ENCODE peak calls at places on chromosomes 6 and 20, in ten cellular contexts. G is OCI-M1, J is iris pigment epithelial cell, Y is GOT3, B is kidney glomerular epithelial cell, I is Daoy, F is GM20000, Z is kidney, S is GDM1, P is hypothalamus. E is an unnamed sample.

GRCh38 chr6:91088976-91089375 is 502.1 kb upstream of the MAP3K7 start:
- DNase-seq in G (no peak), J (no peak), Y (no peak), B (no peak), I (no peak), F (no peak), Z (no peak), S (no peak), P (no peak), E (no peak)

GRCh38 chr6:37371158-37372083 is 17.6 kb downstream of the RNF8 start:
- DNase-seq in G (no peak), J (no peak), Y (no peak), B (no peak), I (no peak), F (no peak), Z (no peak), S (no peak), P (no peak), E (no peak)

GRCh38 chr20:31560900-31561598 is 44.0 kb upstream of the ID1 start:
- DNase-seq in G (no peak), J (peak; percentile 97), Y (peak; percentile 73), B (peak; percentile 95), I (peak; percentile 92), F (no peak), Z (no peak), S (no peak), P (peak; percentile 13), E (peak; percentile 61)

GRCh38 chr6:22306741-22307466 is 10.1 kb upstream of the PRL start:
- DNase-seq in G (no peak), J (no peak), Y (no peak), B (no peak), I (no peak), F (no peak), Z (no peak), S (no peak), P (no peak), E (no peak)

GRCh38 chr20:9600562-9600961 is 86.2 kb downstream of the LAMP5 start:
- DNase-seq in G (no peak), J (no peak), Y (no peak), B (no peak), I (no peak), F (no peak), Z (no peak), S (no peak), P (no peak), E (no peak)

GRCh38 chr6:155038104-155038503 is 43.0 kb downstream of the TIAM2 start:
- DNase-seq in G (no peak), J (no peak), Y (no peak), B (no peak), I (no peak), F (no peak), Z (no peak), S (no peak), P (no peak), E (no peak)

GRCh38 chr6:5569491-5569890 is 308.2 kb downstream of the FARS2 start:
- DNase-seq in G (no peak), J (peak; percentile 74), Y (no peak), B (no peak), I (peak; percentile 7), F (no peak), Z (no peak), S (no peak), P (no peak), E (no peak)

GRCh38 chr6:33147807-33148666 is 44.2 kb downstream of the COL11A2 start:
- DNase-seq in G (peak; percentile 68), J (peak; percentile 52), Y (no peak), B (peak; percentile 58), I (peak; percentile 39), F (no peak), Z (no peak), S (no peak), P (peak; percentile 5), E (no peak)

GRCh38 chr6:113755449-113756289 is 101.5 kb upstream of the MARCKS start:
- DNase-seq in G (no peak), J (no peak), Y (no peak), B (no peak), I (no peak), F (peak; percentile 64), Z (no peak), S (no peak), P (no peak), E (no peak)

GRCh38 chr6:36822506-36823269 is 16.6 kb downstream of the CPNE5 start:
- DNase-seq in G (no peak), J (no peak), Y (no peak), B (no peak), I (no peak), F (no peak), Z (no peak), S (no peak), P (no peak), E (no peak)

GRCh38 chr6:37698264-37699137 is 818 bp upstream of the MDGA1 start:
- DNase-seq in G (peak; percentile 57), J (peak; percentile 38), Y (peak; percentile 14), B (peak; percentile 57), I (peak; percentile 64), F (peak; percentile 67), Z (no peak), S (no peak), P (no peak), E (no peak)

GRCh38 chr6:26020983-26021349 is 58.4 kb downstream of the TRIM38 start:
- DNase-seq in G (no peak), J (peak; percentile 80), Y (peak; percentile 35), B (peak; percentile 83), I (peak; percentile 73), F (no peak), Z (peak; percentile 89), S (no peak), P (peak; percentile 16), E (no peak)

GRCh38 chr6:29943053-29943966 is 978 bp downstream of the HLA-A start:
- DNase-seq in G (peak; percentile 42), J (no peak), Y (no peak), B (no peak), I (peak; percentile 17), F (no peak), Z (peak; percentile 75), S (no peak), P (no peak), E (no peak)

GRCh38 chr6:44569931-44570385 is 182.5 kb downstream of the CDC5L start:
- DNase-seq in G (peak; percentile 65), J (no peak), Y (no peak), B (no peak), I (no peak), F (no peak), Z (peak; percentile 78), S (peak; percentile 62), P (peak; percentile 38), E (no peak)

GRCh38 chr6:133983099-133983939 is 30.3 kb downstream of the TBPL1 start:
- DNase-seq in G (peak; percentile 98), J (peak; percentile 78), Y (no peak), B (no peak), I (peak; percentile 91), F (no peak), Z (peak; percentile 75), S (peak; percentile 71), P (no peak), E (no peak)

GRCh38 chr6:30935018-30935417 is 3.0 kb upstream of the SFTA2 start:
- DNase-seq in G (peak; percentile 30), J (peak; percentile 59), Y (no peak), B (no peak), I (no peak), F (no peak), Z (no peak), S (no peak), P (no peak), E (no peak)

GRCh38 chr6:90610671-90611542 is 24.0 kb upstream of the MAP3K7 start:
- DNase-seq in G (no peak), J (peak; percentile 25), Y (no peak), B (no peak), I (peak; percentile 39), F (peak; percentile 68), Z (peak; percentile 81), S (peak; percentile 35), P (peak; percentile 36), E (no peak)

GRCh38 chr20:48797275-48797825 is 30.4 kb downstream of the PREX1 start:
- DNase-seq in G (no peak), J (no peak), Y (no peak), B (no peak), I (no peak), F (no peak), Z (no peak), S (no peak), P (peak; percentile 84), E (no peak)

GRCh38 chr6:117072781-117073180 is 192.6 kb upstream of the VGLL2 start:
- DNase-seq in G (no peak), J (no peak), Y (no peak), B (no peak), I (no peak), F (no peak), Z (no peak), S (no peak), P (no peak), E (no peak)

GRCh38 chr6:44442833-44443444 is 55.4 kb downstream of the CDC5L start:
- DNase-seq in G (no peak), J (no peak), Y (no peak), B (no peak), I (no peak), F (no peak), Z (no peak), S (no peak), P (no peak), E (no peak)

GRCh38 chr6:290111-290932 is 2.0 kb upstream of the DUSP22 start:
- DNase-seq in G (no peak), J (no peak), Y (no peak), B (no peak), I (no peak), F (no peak), Z (no peak), S (no peak), P (no peak), E (no peak)

GRCh38 chr6:138572200-138572875 is 73.0 kb upstream of the NHSL1 start:
- DNase-seq in G (peak; percentile 44), J (peak; percentile 95), Y (peak; percentile 19), B (peak; percentile 23), I (peak; percentile 39), F (no peak), Z (peak; percentile 68), S (no peak), P (peak; percentile 9), E (peak; percentile 58)

GRCh38 chr6:5096482-5096881 is 11.3 kb downstream of the PPP1R3G start:
- DNase-seq in G (peak; percentile 81), J (no peak), Y (no peak), B (no peak), I (no peak), F (no peak), Z (no peak), S (no peak), P (no peak), E (no peak)

GRCh38 chr6:116159782-116160524 is 34.0 kb upstream of the COL10A1 start:
- DNase-seq in G (no peak), J (no peak), Y (no peak), B (no peak), I (no peak), F (no peak), Z (no peak), S (no peak), P (no peak), E (no peak)

GRCh38 chr6:152748843-152749242 is 1.8 kb upstream of the VIP start:
- DNase-seq in G (peak; percentile 65), J (peak; percentile 29), Y (no peak), B (peak; percentile 71), I (no peak), F (no peak), Z (no peak), S (no peak), P (no peak), E (no peak)

GRCh38 chr20:32570401-32571190 is 14.5 kb downstream of the NOL4L start:
- DNase-seq in G (peak; percentile 9), J (peak; percentile 45), Y (no peak), B (no peak), I (peak; percentile 46), F (no peak), Z (no peak), S (no peak), P (no peak), E (peak; percentile 49)

GRCh38 chr6:45854343-45854742 is 161.3 kb downstream of the CLIC5 start:
- DNase-seq in G (no peak), J (no peak), Y (no peak), B (no peak), I (no peak), F (no peak), Z (no peak), S (no peak), P (no peak), E (no peak)

GRCh38 chr6:37704066-37704465 is 6.4 kb upstream of the MDGA1 start:
- DNase-seq in G (no peak), J (no peak), Y (no peak), B (no peak), I (no peak), F (no peak), Z (no peak), S (no peak), P (no peak), E (no peak)